ENCODE peak calls at places on chromosomes 13 and 19, in six cellular contexts. C, M, R, A, L and S are unnamed samples.

GRCh38 chr19:3359850-3360493 is 6.4 kb upstream of the NFIC start:
- DNase-seq in C (no peak), M (peak; percentile 87), R (no peak), A (no peak), L (no peak), S (peak; percentile 57)

GRCh38 chr19:10214784-10215183 is 16.3 kb downstream of the S1PR2 start:
- DNase-seq in C (no peak), M (no peak), R (no peak), A (peak; percentile 66), L (no peak), S (no peak)

GRCh38 chr19:17790059-17790780 is 4.7 kb upstream of the B3GNT3 start:
- DNase-seq in C (no peak), M (no peak), R (no peak), A (no peak), L (no peak), S (no peak)

GRCh38 chr19:10546817-10547216 is 3.1 kb downstream of the ATG4D start:
- DNase-seq in C (no peak), M (no peak), R (no peak), A (no peak), L (no peak), S (no peak)

GRCh38 chr13:46552888-46553520 is at the start of gene LRCH1:
- DNase-seq in C (peak; percentile 83), M (peak; percentile 93), R (peak; percentile 87), A (peak; percentile 80), L (peak; percentile 93), S (peak; percentile 97)

GRCh38 chr13:101785858-101786257 is 333.4 kb downstream of the ITGBL1 start:
- DNase-seq in C (no peak), M (peak; percentile 22), R (no peak), A (peak; percentile 3), L (peak; percentile 28), S (peak; percentile 36)

GRCh38 chr19:3073931-3074595 is 11.8 kb upstream of the TLE5 start:
- DNase-seq in C (no peak), M (peak; percentile 14), R (peak; percentile 48), A (no peak), L (no peak), S (no peak)

GRCh38 chr19:17779281-17779930 is 15.5 kb upstream of the B3GNT3 start:
- DNase-seq in C (peak; percentile 46), M (peak; percentile 49), R (no peak), A (peak; percentile 15), L (no peak), S (peak; percentile 40)

GRCh38 chr19:11377237-11377636 is 2.8 kb downstream of the SWSAP1 start:
- DNase-seq in C (peak; percentile 64), M (no peak), R (peak; percentile 64), A (peak; percentile 94), L (peak; percentile 94), S (peak; percentile 60)

GRCh38 chr13:93660664-93661063 is 434.1 kb downstream of the GPC6 start:
- DNase-seq in C (no peak), M (no peak), R (no peak), A (no peak), L (no peak), S (no peak)

GRCh38 chr13:76828316-76828741 is 57.9 kb downstream of the KCTD12 start:
- DNase-seq in C (no peak), M (no peak), R (no peak), A (peak; percentile 17), L (no peak), S (no peak)

GRCh38 chr19:18507727-18508440 is 14.0 kb downstream of the ELL start:
- DNase-seq in C (peak; percentile 47), M (no peak), R (no peak), A (peak; percentile 39), L (no peak), S (no peak)

GRCh38 chr19:46692918-46693722 is 23.8 kb downstream of the PRKD2 start:
- DNase-seq in C (no peak), M (peak; percentile 13), R (no peak), A (no peak), L (no peak), S (no peak)

GRCh38 chr19:40702337-40703012 is 12.0 kb upstream of the NUMBL start:
- DNase-seq in C (no peak), M (no peak), R (peak; percentile 59), A (no peak), L (no peak), S (no peak)

GRCh38 chr19:34313188-34313587 is 51.8 kb upstream of the GPI start:
- DNase-seq in C (no peak), M (no peak), R (no peak), A (peak; percentile 84), L (no peak), S (no peak)

GRCh38 chr13:20191902-20192469 is 752 bp downstream of the GJB2 start:
- DNase-seq in C (no peak), M (no peak), R (no peak), A (no peak), L (no peak), S (peak; percentile 54)

DNA sequence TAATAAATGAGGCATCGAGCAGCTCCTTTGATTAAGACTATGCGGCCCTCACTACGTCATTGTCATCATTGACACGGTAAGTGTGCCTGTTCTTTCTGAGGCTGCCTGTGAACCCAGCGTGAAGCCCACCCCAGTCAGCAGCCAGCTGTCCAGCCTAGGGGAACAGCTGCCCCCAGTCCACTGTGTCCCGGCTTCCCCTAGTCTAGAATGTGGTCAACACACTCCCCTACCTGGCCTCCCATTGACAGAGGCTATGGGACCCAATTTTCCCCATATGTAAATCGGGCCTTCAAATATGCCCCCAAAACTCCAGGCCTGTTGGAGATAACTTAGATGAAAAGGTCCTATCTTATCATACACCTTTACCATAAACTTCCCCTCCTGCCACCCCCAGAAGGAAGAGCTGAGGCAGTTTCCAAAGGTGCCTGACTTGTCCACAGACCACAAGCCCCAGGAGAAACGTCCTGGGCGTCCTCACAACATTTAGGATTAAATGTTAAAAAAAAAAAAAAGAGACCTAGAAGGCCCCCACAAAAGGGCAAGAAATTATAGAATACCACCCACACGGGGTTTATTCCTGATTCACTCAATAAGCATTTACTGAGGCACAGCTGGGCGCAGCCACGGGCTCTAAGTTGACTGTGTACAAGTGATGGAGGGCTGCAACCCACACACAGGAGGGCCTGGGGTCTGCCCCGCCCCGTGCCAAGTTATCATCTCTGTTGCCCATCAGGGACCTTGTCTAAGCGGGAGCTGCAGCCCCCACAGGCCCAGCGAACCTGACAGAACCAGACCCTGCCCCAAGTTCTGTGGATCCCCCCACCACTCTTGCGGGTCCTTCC is 83.2 kb upstream of the TM9SF2 start:
- DNase-seq in C (no peak), M (no peak), R (no peak), A (no peak), L (no peak), S (no peak)
- H3K4me3 ChIP-seq in C (no peak overlapping the region), M (no peak overlapping the region), R (no peak overlapping the region), A (no peak overlapping the region), L (no peak overlapping the region), S (no peak overlapping the region)

GRCh38 chr13:30112602-30113435 is 194.5 kb downstream of the KATNAL1 start:
- DNase-seq in C (peak; percentile 67), M (peak; percentile 82), R (peak; percentile 89), A (peak; percentile 85), L (peak; percentile 61), S (peak; percentile 90)

GRCh38 chr13:30115257-30115600 is 192.1 kb downstream of the KATNAL1 start:
- DNase-seq in C (no peak), M (no peak), R (no peak), A (no peak), L (no peak), S (no peak)

GRCh38 chr13:30113983-30114491 is 193.3 kb downstream of the KATNAL1 start:
- DNase-seq in C (no peak), M (no peak), R (peak; percentile 36), A (no peak), L (no peak), S (no peak)

GRCh38 chr13:30114586-30115256 is 192.6 kb downstream of the KATNAL1 start:
- DNase-seq in C (peak; percentile 80), M (peak; percentile 90), R (peak; percentile 90), A (peak; percentile 82), L (peak; percentile 80), S (peak; percentile 92)

GRCh38 chr13:30113531-30113930 is 193.8 kb downstream of the KATNAL1 start:
- DNase-seq in C (no peak), M (no peak), R (no peak), A (no peak), L (no peak), S (no peak)
- H3K4me3 ChIP-seq in C (no peak overlapping the region), M (no peak overlapping the region), R (no peak overlapping the region), A (no peak overlapping the region), L (no peak overlapping the region), S (no peak overlapping the region)

GRCh38 chr13:97223711-97224461 is 1.8 kb downstream of the MBNL2 start:
- DNase-seq in C (peak; percentile 67), M (no peak), R (peak; percentile 54), A (peak; percentile 96), L (peak; percentile 73), S (peak; percentile 75)

GRCh38 chr13:97226788-97227627 is 4.9 kb downstream of the MBNL2 start:
- DNase-seq in C (no peak), M (no peak), R (no peak), A (no peak), L (no peak), S (peak; percentile 56)

GRCh38 chr13:97225533-97225932 is 3.4 kb downstream of the MBNL2 start:
- DNase-seq in C (no peak), M (no peak), R (no peak), A (no peak), L (no peak), S (no peak)

GRCh38 chr13:97224544-97225324 is 2.6 kb downstream of the MBNL2 start:
- DNase-seq in C (no peak), M (no peak), R (no peak), A (peak; percentile 41), L (no peak), S (no peak)

DNA sequence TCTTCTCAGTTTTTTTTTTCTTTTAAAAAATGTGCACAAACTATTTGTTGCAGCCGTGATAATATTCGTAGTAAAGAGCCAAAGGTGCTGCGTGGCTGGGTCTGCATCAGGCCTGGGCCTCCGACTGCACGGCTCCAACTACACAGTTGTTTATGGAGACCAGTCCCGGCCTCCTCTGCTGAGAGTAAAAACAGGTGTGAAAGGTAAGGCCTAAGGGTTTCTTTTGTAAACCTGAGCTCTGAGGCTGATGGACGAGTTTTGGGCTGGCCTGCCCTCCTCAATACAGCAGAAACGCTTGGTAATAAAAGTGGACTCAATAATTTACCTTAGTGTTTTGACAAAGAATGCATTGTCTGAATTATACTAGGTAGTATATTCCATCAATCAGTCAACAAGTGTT is 3.9 kb downstream of the MBNL2 start:
- DNase-seq in C (no peak), M (no peak), R (no peak), A (no peak), L (no peak), S (no peak)
- H3K4me3 ChIP-seq in C (peak overlapping the region; percentile 60), M (peak overlapping the region; percentile 75), R (peak overlapping the region; percentile 70), A (peak overlapping the region; percentile 8), L (peak overlapping the region; percentile 10), S (no peak overlapping the region)

DNA sequence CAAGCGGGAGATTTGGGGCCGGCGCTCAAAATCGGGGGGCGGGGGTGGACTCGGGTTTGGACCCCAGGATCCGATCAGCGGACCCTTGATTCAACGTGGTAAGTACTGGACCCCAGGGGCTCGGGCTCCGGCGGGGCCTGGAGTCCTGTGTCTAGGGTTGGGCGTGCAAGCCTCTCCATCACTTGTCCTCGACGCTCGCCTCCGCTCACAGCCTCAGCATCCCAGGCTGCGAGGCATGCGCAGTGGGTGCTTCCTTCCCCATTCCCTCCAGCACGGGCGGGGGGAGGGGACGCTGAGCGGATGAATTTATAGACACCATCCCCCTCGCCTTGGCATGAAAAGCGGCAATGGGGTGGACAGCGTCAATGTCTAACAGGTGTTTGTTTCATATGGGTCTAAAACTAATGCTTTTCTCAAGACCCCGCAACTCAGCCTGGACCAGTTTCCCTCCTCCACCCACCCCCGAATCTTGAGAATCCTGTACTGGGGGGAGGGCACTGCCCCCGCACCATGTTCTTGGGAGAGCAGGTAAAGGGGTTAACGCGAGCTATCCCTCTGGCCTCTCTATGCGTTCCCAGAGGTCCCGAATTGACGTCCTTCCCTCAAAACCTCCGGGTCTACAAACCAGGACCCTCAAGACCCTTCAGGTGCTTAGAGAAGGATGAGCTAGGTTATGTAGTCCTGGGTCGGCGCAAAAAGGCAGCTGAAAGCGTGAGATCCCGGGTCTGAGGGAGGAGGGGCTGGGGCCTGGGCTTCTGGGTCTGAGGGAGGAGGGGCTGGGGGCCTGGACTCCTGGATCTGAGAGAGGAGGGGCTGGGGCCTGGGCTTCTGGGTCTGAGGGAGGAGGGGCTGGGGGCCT is 556 bp downstream of the CPT1C start:
- DNase-seq in C (peak; percentile 62), M (peak; percentile 91), R (peak; percentile 73), A (peak; percentile 70), L (no peak), S (peak; percentile 14)
- H3K4me3 ChIP-seq in C (peak overlapping the region; percentile 39), M (peak overlapping the region; percentile 81), R (peak overlapping the region; percentile 39), A (peak overlapping the region; percentile 69), L (no peak overlapping the region), S (no peak overlapping the region)